ENCODE peak calls at places on chromosome 18, in four cellular contexts. P is psoas muscle, C is keratinocyte, O is A549. Y is an unnamed sample.
A peak's percentile ranks its signal among the peaks of the same experiment; 100 is the strongest.

GRCh38 chr18:78255013-78255412 is 724.6 kb upstream of the SALL3 start:
- DNase-seq in P (no peak), C (no peak), O (no peak), Y (no peak)

GRCh38 chr18:22856870-22857269 is 76.3 kb upstream of the RBBP8 start:
- DNase-seq in P (no peak), C (peak; percentile 85), O (no peak), Y (no peak)

GRCh38 chr18:67131498-67131897 is 385.0 kb downstream of the DSEL start:
- DNase-seq in P (no peak), C (no peak), O (no peak), Y (no peak)

GRCh38 chr18:9513971-9514512 is 38.7 kb downstream of the RALBP1 start:
- DNase-seq in P (no peak), C (no peak), O (peak; percentile 33), Y (peak; percentile 23)

GRCh38 chr18:9333441-9334350 is 877 bp upstream of the TWSG1 start:
- DNase-seq in P (peak; percentile 51), C (no peak), O (peak; percentile 17), Y (no peak)

GRCh38 chr18:68438536-68438935 is 276.4 kb downstream of the TMX3 start:
- DNase-seq in P (no peak), C (no peak), O (no peak), Y (no peak)

GRCh38 chr18:43350176-43350575 is 72.9 kb upstream of the SYT4 start:
- DNase-seq in P (no peak), C (no peak), O (no peak), Y (no peak)

GRCh38 chr18:12574494-12575185 is 83.3 kb downstream of the SPIRE1 start:
- DNase-seq in P (no peak), C (no peak), O (no peak), Y (no peak)

GRCh38 chr18:37553633-37554398 is 11.8 kb downstream of the CELF4 start:
- DNase-seq in P (no peak), C (no peak), O (no peak), Y (no peak)

GRCh38 chr18:13641551-13642439 is 84.6 kb downstream of the FAM210A start:
- DNase-seq in P (peak; percentile 64), C (no peak), O (no peak), Y (no peak)

GRCh38 chr18:34866739-34867138 is 156.6 kb downstream of the DTNA start:
- DNase-seq in P (no peak), C (no peak), O (no peak), Y (no peak)

GRCh38 chr18:46815661-46816060 is 58.8 kb upstream of the ST8SIA5 start:
- DNase-seq in P (no peak), C (no peak), O (no peak), Y (no peak)

GRCh38 chr18:76569644-76570415 is 74.8 kb upstream of the ZNF516 start:
- DNase-seq in P (no peak), C (no peak), O (no peak), Y (no peak)

GRCh38 chr18:25345432-25345831 is 6.5 kb downstream of the ZNF521 start:
- DNase-seq in P (no peak), C (no peak), O (no peak), Y (no peak)

GRCh38 chr18:78402966-78403365 is 576.7 kb upstream of the SALL3 start:
- DNase-seq in P (no peak), C (no peak), O (no peak), Y (no peak)

GRCh38 chr18:44627245-44627644 is 53.4 kb upstream of the SETBP1 start:
- DNase-seq in P (no peak), C (no peak), O (no peak), Y (no peak)

GRCh38 chr18:42290318-42291307 is 335.6 kb downstream of the PIK3C3 start:
- DNase-seq in P (no peak), C (no peak), O (no peak), Y (no peak)

GRCh38 chr18:35938158-35938557 is 34.3 kb upstream of the RMP24 start:
- DNase-seq in P (no peak), C (no peak), O (no peak), Y (no peak)

GRCh38 chr18:23852236-23853045 is 162.1 kb upstream of the TTC39C start:
- DNase-seq in P (no peak), C (no peak), O (no peak), Y (no peak)

GRCh38 chr18:49319590-49319989 is 140.9 kb downstream of the DYM start:
- DNase-seq in P (no peak), C (no peak), O (no peak), Y (no peak)

GRCh38 chr18:50656396-50656795 is 96.5 kb downstream of the MAPK4 start:
- DNase-seq in P (no peak), C (no peak), O (no peak), Y (no peak)

GRCh38 chr18:58449366-58449935 is 179.4 kb downstream of the ALPK2 start:
- DNase-seq in P (no peak), C (no peak), O (no peak), Y (no peak)

GRCh38 chr18:9838144-9838877 is 47.5 kb upstream of the TXNDC2 start:
- DNase-seq in P (no peak), C (no peak), O (no peak), Y (no peak)

GRCh38 chr18:36187826-36188721 is 777 bp downstream of the MOCOS start:
- DNase-seq in P (peak; percentile 90), C (no peak), O (no peak), Y (no peak)

GRCh38 chr18:54607213-54607934 is 16.3 kb downstream of the DYNAP start:
- DNase-seq in P (no peak), C (no peak), O (no peak), Y (no peak)

GRCh38 chr18:74982946-74983635 is 225.8 kb downstream of the PTGR3 start:
- DNase-seq in P (no peak), C (no peak), O (no peak), Y (no peak)

GRCh38 chr18:3675446-3675845 is 225.5 kb downstream of the TGIF1 start:
- DNase-seq in P (no peak), C (no peak), O (peak; percentile 55), Y (no peak)

GRCh38 chr18:44803019-44803650 is 122.4 kb downstream of the SETBP1 start:
- DNase-seq in P (peak; percentile 79), C (no peak), O (no peak), Y (no peak)

GRCh38 chr18:45566025-45566740 is 49.1 kb upstream of the SLC14A2 start:
- DNase-seq in P (no peak), C (peak; percentile 88), O (no peak), Y (peak; percentile 86)

GRCh38 chr18:74290831-74291770 is 662 bp downstream of the CYB5A start:
- DNase-seq in P (no peak), C (no peak), O (no peak), Y (no peak)

GRCh38 chr18:11587432-11587831 is 22.0 kb upstream of the SLC35G4 start:
- DNase-seq in P (no peak), C (no peak), O (no peak), Y (no peak)

GRCh38 chr18:22427797-22428549 is 10.3 kb upstream of the CTAGE1 start:
- DNase-seq in P (no peak), C (no peak), O (no peak), Y (no peak)

GRCh38 chr18:2657043-2657512 is 1.6 kb downstream of the SMCHD1 start:
- DNase-seq in P (no peak), C (no peak), O (no peak), Y (no peak)

GRCh38 chr18:40371673-40372072 is 1583.4 kb upstream of the PIK3C3 start:
- DNase-seq in P (no peak), C (peak; percentile 54), O (no peak), Y (no peak)

GRCh38 chr18:46809145-46809544 is 52.3 kb upstream of the ST8SIA5 start:
- DNase-seq in P (no peak), C (no peak), O (no peak), Y (no peak)

GRCh38 chr18:59377938-59378337 is 18.9 kb upstream of the LMAN1 start:
- DNase-seq in P (no peak), C (no peak), O (no peak), Y (no peak)

GRCh38 chr18:64809801-64810200 is 660.9 kb upstream of the LINC00305 start:
- DNase-seq in P (no peak), C (no peak), O (no peak), Y (no peak)

GRCh38 chr18:63427566-63427965 is 5.3 kb upstream of the VPS4B start:
- DNase-seq in P (no peak), C (peak; percentile 96), O (no peak), Y (no peak)

GRCh38 chr18:63421514-63421913 is 762 bp downstream of the VPS4B start:
- DNase-seq in P (no peak), C (no peak), O (no peak), Y (no peak)

GRCh38 chr18:63422862-63423304 is 607 bp upstream of the VPS4B start:
- DNase-seq in P (no peak), C (no peak), O (peak; percentile 3), Y (no peak)

GRCh38 chr18:63422087-63422861 is at the start of gene VPS4B:
- DNase-seq in P (peak; percentile 100), C (peak; percentile 97), O (peak; percentile 81), Y (peak; percentile 97)
- TF ChIP-seq CTCF in P (peak; percentile 6), C (peak; percentile 10), O (no peak), Y (no peak)

GRCh38 chr18:62612246-62612645 is 89.4 kb downstream of the ZCCHC2 start:
- DNase-seq in P (no peak), C (no peak), O (no peak), Y (no peak)

GRCh38 chr18:62612721-62613120 is 89.9 kb downstream of the ZCCHC2 start:
- DNase-seq in P (no peak), C (no peak), O (no peak), Y (no peak)

GRCh38 chr18:62614499-62614898 is 91.7 kb downstream of the ZCCHC2 start:
- DNase-seq in P (no peak), C (no peak), O (no peak), Y (no peak)

GRCh38 chr18:62610509-62611394 is 87.9 kb downstream of the ZCCHC2 start:
- DNase-seq in P (no peak), C (no peak), O (no peak), Y (no peak)

GRCh38 chr18:62611395-62612241 is 88.8 kb downstream of the ZCCHC2 start:
- DNase-seq in P (peak; percentile 62), C (no peak), O (no peak), Y (no peak)
- H3K4me3 ChIP-seq in P (peak overlapping the region; percentile 46), C (no peak overlapping the region), O (no peak overlapping the region), Y (no peak overlapping the region)

GRCh38 chr18:48297139-48297538 is 112.0 kb downstream of the ZBTB7C start:
- DNase-seq in P (no peak), C (no peak), O (no peak), Y (no peak)

GRCh38 chr18:48296581-48296980 is 112.6 kb downstream of the ZBTB7C start:
- DNase-seq in P (no peak), C (no peak), O (no peak), Y (no peak)

GRCh38 chr18:48294894-48295585 is 114.1 kb downstream of the ZBTB7C start:
- DNase-seq in P (no peak), C (no peak), O (no peak), Y (no peak)

GRCh38 chr18:48293954-48294893 is 115.0 kb downstream of the ZBTB7C start:
- DNase-seq in P (peak; percentile 82), C (no peak), O (no peak), Y (no peak)

GRCh38 chr18:48295586-48296311 is 113.4 kb downstream of the ZBTB7C start:
- DNase-seq in P (no peak), C (no peak), O (no peak), Y (no peak)
- TF ChIP-seq CTCF in P (peak; percentile 7), C (no peak), O (peak; percentile 6), Y (peak; percentile 44)

DNA sequence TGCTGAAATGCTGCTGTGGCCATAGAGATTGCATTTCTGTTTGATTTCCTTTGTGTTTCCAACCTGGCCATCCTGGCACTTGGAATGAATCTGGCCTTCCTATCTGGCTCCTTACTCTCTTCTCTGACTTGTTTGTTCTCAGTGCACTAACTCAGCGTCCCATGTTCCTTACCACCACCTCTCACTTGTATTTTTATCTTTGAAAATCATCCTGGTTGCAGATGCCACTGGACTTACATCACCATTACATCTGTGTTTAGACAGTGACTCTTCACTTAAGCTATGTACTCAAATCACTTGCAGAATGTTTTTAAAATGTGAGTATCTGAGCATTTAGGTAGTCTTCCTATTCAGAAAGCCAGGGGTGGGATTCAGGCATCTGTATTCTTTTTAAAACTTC is 239.5 kb downstream of the WDR7 start:
- DNase-seq in P (no peak), C (peak; percentile 19), O (peak; percentile 3), Y (peak; percentile 75)
- H3K4me3 ChIP-seq in P (peak overlapping the region; percentile 40), C (no peak overlapping the region), O (no peak overlapping the region), Y (no peak overlapping the region)

Y was measured in AG04449.